ENCODE peak calls at places on chromosomes 3 and 15, in seven cellular contexts. P is PC-3, K is kidney epithelial cell, T is A673, A is ovary, E is bronchial epithelial cell, D is DND-41. X is an unnamed sample.

GRCh38 chr3:85821130-85821756 is 862.5 kb downstream of the CADM2 start:
- DNase-seq in D (peak; percentile 6), E (peak; percentile 38), T (peak; percentile 33), P (peak; percentile 69), A (no peak), K (peak; percentile 9), X (no peak)

GRCh38 chr3:14403636-14404395 is 1.4 kb downstream of the SLC6A6 start:
- DNase-seq in A (peak; percentile 68), T (peak; percentile 44), D (no peak), P (peak; percentile 20), E (no peak), K (no peak), X (no peak)

GRCh38 chr15:78396976-78397375 is 41.0 kb upstream of the IREB2 start:
- DNase-seq in E (no peak), D (no peak), K (no peak), A (peak; percentile 19), P (peak; percentile 33), T (no peak), X (no peak)

GRCh38 chr3:167691366-167691765 is 37.6 kb upstream of the WDR49 start:
- DNase-seq in P (no peak), K (no peak), D (peak; percentile 71), A (no peak), E (no peak), T (no peak), X (no peak)

GRCh38 chr3:10286596-10287295 is 6.0 kb downstream of the GHRL start:
- DNase-seq in D (peak; percentile 63), P (peak; percentile 88), T (peak; percentile 86), A (peak; percentile 56), K (no peak), E (peak; percentile 61), X (no peak)

GRCh38 chr3:96931491-96931890 is 117.1 kb downstream of the EPHA6 start:
- DNase-seq in K (no peak), P (no peak), E (no peak), D (no peak), T (no peak), A (no peak), X (no peak)

GRCh38 chr15:39357478-39358268 is 223.2 kb upstream of the THBS1 start:
- DNase-seq in K (no peak), D (no peak), A (no peak), P (no peak), E (no peak), T (no peak), X (peak; percentile 40)

GRCh38 chr3:149080699-149081091 is 5.6 kb downstream of the HLTF start:
- DNase-seq in P (peak; percentile 40), D (no peak), K (no peak), E (peak; percentile 85), T (no peak), A (no peak), X (no peak)

GRCh38 chr15:67187351-67187854 is 67.1 kb downstream of the AAGAB start:
- DNase-seq in K (no peak), D (no peak), A (no peak), E (no peak), T (no peak), P (no peak), X (no peak)

GRCh38 chr15:85725019-85725418 is 69.7 kb downstream of the KLHL25 start:
- DNase-seq in K (no peak), P (no peak), A (peak; percentile 69), E (no peak), T (no peak), D (no peak), X (no peak)

GRCh38 chr15:82810863-82811421 is 1.5 kb downstream of the WHAMM start:
- DNase-seq in T (no peak), A (no peak), K (no peak), D (peak; percentile 22), P (peak; percentile 10), E (peak; percentile 28), X (no peak)

GRCh38 chr15:82807920-82808633 is 1.4 kb upstream of the WHAMM start:
- DNase-seq in T (no peak), D (no peak), P (no peak), K (no peak), A (no peak), E (no peak), X (no peak)

GRCh38 chr15:82808634-82809041 is 790 bp upstream of the WHAMM start:
- DNase-seq in E (no peak), K (no peak), T (no peak), P (no peak), A (no peak), D (no peak), X (no peak)

GRCh38 chr15:82810061-82810862 is 834 bp downstream of the WHAMM start:
- DNase-seq in D (peak; percentile 37), K (no peak), T (peak; percentile 63), A (peak; percentile 28), P (peak; percentile 39), E (peak; percentile 43), X (no peak)

GRCh38 chr15:82809308-82810060 is at the start of gene WHAMM:
- DNase-seq in E (peak; percentile 98), P (peak; percentile 98), K (peak; percentile 97), T (peak; percentile 99), D (peak; percentile 95), A (peak; percentile 99), X (peak; percentile 90)
- TF ChIP-seq CTCF in E (peak; percentile 6), P (no peak), K (no peak), T (no peak), D (peak; percentile 24), A (no peak), X (no peak)

GRCh38 chr3:17027344-17027743 is 142.6 kb downstream of the PLCL2 start:
- DNase-seq in P (no peak), D (no peak), E (no peak), K (no peak), T (no peak), A (no peak), X (no peak)
- H3K4me3 ChIP-seq in P (no peak overlapping the region), D (no peak overlapping the region), E (no peak overlapping the region), K (no peak overlapping the region), T (no peak overlapping the region), A (no peak overlapping the region), X (no peak overlapping the region)

DNA sequence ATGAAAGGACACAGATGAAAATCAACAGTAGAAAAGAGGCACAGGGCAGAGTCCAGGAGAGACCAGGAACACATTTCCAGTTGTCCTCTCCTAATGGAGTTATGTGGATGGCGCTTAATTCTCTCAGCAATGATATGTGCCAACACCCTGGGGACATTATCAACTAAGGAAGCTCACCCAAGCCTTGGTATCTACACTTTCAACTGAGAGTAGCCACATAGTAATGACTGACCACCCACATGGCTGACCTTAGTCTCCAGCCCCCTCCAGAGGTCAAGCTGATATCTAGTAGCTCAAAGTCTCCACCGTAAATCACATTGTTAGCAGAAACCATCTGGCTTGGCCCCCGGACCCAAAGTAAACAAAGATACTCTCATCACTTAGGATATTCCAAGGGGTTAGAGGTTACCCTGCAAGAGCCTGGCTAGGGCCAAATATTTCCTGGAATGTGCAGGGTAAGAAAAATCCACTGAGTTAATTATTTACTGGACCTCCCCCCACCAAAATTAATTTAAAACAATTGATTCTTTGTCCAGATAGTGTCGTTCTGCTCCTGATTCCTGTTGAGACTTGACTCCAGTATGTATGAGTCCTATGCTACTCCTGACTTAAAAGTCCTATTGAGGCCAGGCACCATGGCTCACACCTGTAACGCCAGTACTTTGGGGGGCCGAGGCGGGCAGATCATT is 24.8 kb downstream of the GABRR3 start:
- DNase-seq in D (no peak), P (no peak), A (no peak), E (no peak), T (no peak), K (no peak), X (no peak)
- TF ChIP-seq CTCF in D (no peak), P (no peak), A (no peak), E (no peak), T (no peak), K (no peak), X (no peak)

DNA sequence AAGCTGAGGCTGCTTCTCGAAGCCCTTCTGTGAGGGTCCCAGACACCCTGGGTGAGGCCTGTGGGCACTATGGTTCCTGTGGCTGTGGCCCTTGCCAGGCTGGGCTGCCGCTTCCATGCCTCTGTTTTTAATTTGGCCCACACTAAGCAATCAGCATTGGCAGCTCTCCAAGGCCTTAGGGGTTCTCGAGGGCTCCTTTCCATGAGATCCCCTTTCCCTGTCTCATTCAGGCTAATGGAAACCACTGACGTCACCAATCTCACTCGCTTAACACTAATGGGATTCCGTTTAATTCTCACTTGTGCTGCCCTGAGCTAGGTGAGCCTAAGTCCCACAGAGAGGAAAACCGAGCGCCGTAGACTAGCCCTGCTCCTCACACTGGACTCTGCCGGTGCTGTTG is 60.2 kb upstream of the RAB6B start:
- DNase-seq in D (no peak), A (no peak), P (no peak), K (no peak), T (peak; percentile 52), E (no peak), X (no peak)
- H3K4me3 ChIP-seq in D (no peak overlapping the region), A (no peak overlapping the region), P (no peak overlapping the region), K (no peak overlapping the region), T (no peak overlapping the region), E (no peak overlapping the region), X (no peak overlapping the region)